ENCODE peak calls at places on chromosomes 16 and 17, in nine cellular contexts. H, I, E, X, J, S, C, D and K are unnamed samples.

GRCh38 chr17:58172369-58173071 is 5.7 kb downstream of the OR4D2 start:
- DNase-seq in H (no peak), I (no peak), E (peak), X (no peak), J (no peak), S (no peak), C (no peak), D (peak), K (peak)

GRCh38 chr16:8583712-8584111 is 6.6 kb downstream of the TMEM114 start:
- DNase-seq in H (no peak), I (no peak), E (peak), X (no peak), J (no peak), S (no peak), C (no peak), D (no peak), K (no peak)

GRCh38 chr16:10531582-10531981 is 48.8 kb downstream of the EMP2 start:
- DNase-seq in H (no peak), I (no peak), E (no peak), X (no peak), J (no peak), S (no peak), C (no peak), D (no peak), K (no peak)

GRCh38 chr16:58814348-58814801 is 80.3 kb upstream of the GOT2 start:
- DNase-seq in H (no peak), I (no peak), E (peak), X (peak), J (no peak), S (peak), C (no peak), D (peak), K (no peak)

GRCh38 chr16:54633943-54634362 is 296.7 kb upstream of the IRX5 start:
- DNase-seq in H (no peak), I (peak), E (peak), X (peak), J (no peak), S (peak), C (no peak), D (peak), K (no peak)

GRCh38 chr17:2393184-2393953 is 7.5 kb downstream of the MNT start:
- DNase-seq in H (peak), I (peak), E (peak), X (peak), J (peak), S (peak), C (peak), D (peak), K (peak)

GRCh38 chr16:65308506-65308905 is 186.6 kb upstream of the CDH11 start:
- DNase-seq in H (no peak), I (no peak), E (no peak), X (no peak), J (no peak), S (no peak), C (no peak), D (no peak), K (no peak)

GRCh38 chr17:13539421-13539820 is 62.3 kb downstream of the HS3ST3A1 start:
- DNase-seq in H (no peak), I (no peak), E (no peak), X (no peak), J (no peak), S (no peak), C (no peak), D (no peak), K (no peak)

GRCh38 chr16:11561440-11561797 is 25.3 kb downstream of the LITAF start:
- DNase-seq in H (no peak), I (no peak), E (no peak), X (no peak), J (no peak), S (no peak), C (no peak), D (no peak), K (no peak)

GRCh38 chr16:87671715-87672270 is 69.5 kb downstream of the JPH3 start:
- DNase-seq in H (no peak), I (no peak), E (no peak), X (no peak), J (no peak), S (no peak), C (no peak), D (no peak), K (no peak)

GRCh38 chr16:85424260-85425060 is 188.7 kb upstream of the GSE1 start:
- DNase-seq in H (no peak), I (no peak), E (no peak), X (peak), J (no peak), S (no peak), C (no peak), D (no peak), K (peak)

GRCh38 chr17:40062347-40063033 is at the start of gene THRA:
- DNase-seq in H (peak), I (peak), E (peak), X (peak), J (peak), S (peak), C (peak), D (peak), K (peak)

GRCh38 chr17:79038545-79039135 is 14.7 kb downstream of the C1QTNF1 start:
- DNase-seq in H (no peak), I (no peak), E (no peak), X (peak), J (no peak), S (no peak), C (peak), D (no peak), K (no peak)

GRCh38 chr17:56499799-56500388 is 93.6 kb upstream of the NOG start:
- DNase-seq in H (no peak), I (no peak), E (no peak), X (no peak), J (no peak), S (no peak), C (no peak), D (peak), K (no peak)

GRCh38 chr17:7097940-7098339 is 16.7 kb downstream of the ASGR2 start:
- DNase-seq in H (no peak), I (no peak), E (no peak), X (no peak), J (no peak), S (no peak), C (no peak), D (no peak), K (no peak)

GRCh38 chr16:87461466-87461975 is 31.3 kb downstream of the ZCCHC14 start:
- DNase-seq in H (no peak), I (peak), E (peak), X (peak), J (no peak), S (peak), C (peak), D (peak), K (no peak)

GRCh38 chr17:14308965-14309879 is 8.3 kb downstream of the HS3ST3B1 start:
- DNase-seq in H (peak), I (peak), E (peak), X (peak), J (peak), S (peak), C (peak), D (no peak), K (peak)

GRCh38 chr16:71338632-71339031 is 19.9 kb upstream of the CALB2 start:
- DNase-seq in H (no peak), I (no peak), E (no peak), X (no peak), J (no peak), S (no peak), C (no peak), D (no peak), K (no peak)

GRCh38 chr17:39527220-39527813 is 66.0 kb downstream of the CDK12 start:
- DNase-seq in H (no peak), I (no peak), E (no peak), X (no peak), J (no peak), S (no peak), C (no peak), D (peak), K (no peak)

GRCh38 chr17:43694081-43694870 is 32.6 kb upstream of the MEOX1 start:
- DNase-seq in H (peak), I (peak), E (peak), X (peak), J (peak), S (peak), C (peak), D (peak), K (peak)

GRCh38 chr16:86257546-86257945 is 252.8 kb upstream of the FOXF1 start:
- DNase-seq in H (no peak), I (no peak), E (peak), X (no peak), J (no peak), S (no peak), C (no peak), D (no peak), K (no peak)

GRCh38 chr17:77002103-77003045 is 134.2 kb downstream of the MGAT5B start:
- DNase-seq in H (no peak), I (no peak), E (no peak), X (no peak), J (no peak), S (no peak), C (no peak), D (no peak), K (no peak)

GRCh38 chr17:15900871-15901270 is 44.1 kb upstream of the ADORA2B start:
- DNase-seq in H (no peak), I (no peak), E (no peak), X (no peak), J (no peak), S (no peak), C (no peak), D (peak), K (no peak)

GRCh38 chr17:56441331-56441730 is 152.2 kb upstream of the NOG start:
- DNase-seq in H (no peak), I (no peak), E (no peak), X (no peak), J (no peak), S (no peak), C (no peak), D (no peak), K (no peak)

GRCh38 chr17:83193336-83194188 is 114.2 kb downstream of the METRNL start:
- DNase-seq in H (no peak), I (peak), E (no peak), X (peak), J (no peak), S (no peak), C (peak), D (peak), K (no peak)

GRCh38 chr17:31434404-31435050 is 43.1 kb downstream of the RAB11FIP4 start:
- DNase-seq in H (no peak), I (no peak), E (no peak), X (no peak), J (no peak), S (no peak), C (no peak), D (no peak), K (no peak)

GRCh38 chr16:74309789-74310781 is 13.5 kb downstream of the PSMD7 start:
- DNase-seq in H (no peak), I (no peak), E (no peak), X (no peak), J (no peak), S (peak), C (no peak), D (peak), K (no peak)

GRCh38 chr16:7086842-7087616 is 245.6 kb upstream of the RBFOX1 start:
- DNase-seq in H (no peak), I (peak), E (peak), X (no peak), J (no peak), S (no peak), C (peak), D (no peak), K (no peak)

GRCh38 chr16:56478228-56479049 is 27.1 kb downstream of the OGFOD1 start:
- DNase-seq in H (no peak), I (no peak), E (no peak), X (no peak), J (no peak), S (no peak), C (no peak), D (no peak), K (no peak)

GRCh38 chr16:56480776-56481467 is 29.6 kb downstream of the OGFOD1 start:
- DNase-seq in H (no peak), I (no peak), E (no peak), X (no peak), J (no peak), S (no peak), C (peak), D (no peak), K (no peak)

GRCh38 chr16:56479469-56479868 is 28.1 kb downstream of the OGFOD1 start:
- DNase-seq in H (no peak), I (no peak), E (peak), X (no peak), J (no peak), S (no peak), C (no peak), D (no peak), K (no peak)

GRCh38 chr16:56475226-56475625 is 23.9 kb downstream of the OGFOD1 start:
- DNase-seq in H (no peak), I (no peak), E (no peak), X (no peak), J (no peak), S (no peak), C (no peak), D (no peak), K (no peak)

GRCh38 chr16:56477096-56477878 is 25.9 kb downstream of the OGFOD1 start:
- DNase-seq in H (no peak), I (no peak), E (no peak), X (no peak), J (no peak), S (no peak), C (no peak), D (no peak), K (no peak)
- H3K27ac ChIP-seq in H (no peak), I (no peak), E (no peak), X (no peak), J (no peak), S (no peak), C (peak), D (no peak), K (no peak)

DNA sequence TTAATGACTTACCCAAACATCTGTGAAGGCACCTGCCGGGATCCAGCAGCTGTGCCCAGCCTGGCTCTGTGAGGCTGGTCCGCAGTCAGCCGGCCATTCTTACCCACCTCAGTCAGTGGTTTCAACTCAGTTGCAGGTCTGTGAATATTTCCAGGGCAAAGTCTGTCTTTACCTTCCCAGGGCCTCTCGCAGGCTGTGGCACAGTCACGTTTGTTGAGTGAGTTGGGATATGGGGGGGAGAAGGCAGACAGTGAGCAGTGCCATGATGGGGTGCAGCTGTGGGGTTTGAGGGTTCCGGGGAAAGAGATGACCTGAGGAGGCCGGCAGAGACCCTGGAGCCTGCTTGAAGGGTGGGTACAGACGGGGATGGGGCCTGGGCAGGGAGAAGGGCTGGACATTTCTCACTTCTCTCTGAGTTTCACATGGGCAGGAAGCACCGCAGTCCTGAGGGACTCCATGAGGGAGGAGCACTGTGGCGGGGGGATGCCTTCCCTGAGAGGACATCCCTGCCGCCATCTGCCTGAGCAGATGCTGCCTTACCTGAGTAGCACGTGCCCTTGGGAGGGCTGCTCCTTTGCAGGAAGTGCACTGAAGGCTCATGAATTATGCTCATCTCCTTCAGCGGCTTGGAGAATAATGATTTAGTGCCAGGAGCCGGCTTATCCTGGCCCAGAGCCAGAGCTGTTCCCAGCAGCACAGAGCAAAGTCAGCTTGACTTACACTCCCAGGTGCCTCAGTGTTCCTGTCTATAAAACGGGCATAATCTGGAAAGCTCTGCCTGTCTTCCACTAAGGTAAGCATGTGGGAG is 48.1 kb downstream of the KSR1 start:
- DNase-seq in H (no peak), I (no peak), E (no peak), X (no peak), J (no peak), S (no peak), C (no peak), D (no peak), K (no peak)
- H3K27ac ChIP-seq in H (no peak), I (peak), E (no peak), X (no peak), J (no peak), S (no peak), C (no peak), D (no peak), K (no peak)

GRCh38 chr17:75249564-75249963 is 11.8 kb downstream of the GGA3 start:
- DNase-seq in H (no peak), I (no peak), E (no peak), X (no peak), J (no peak), S (no peak), C (no peak), D (no peak), K (no peak)

GRCh38 chr17:75250009-75250471 is 11.4 kb downstream of the GGA3 start:
- DNase-seq in H (peak), I (no peak), E (no peak), X (no peak), J (no peak), S (no peak), C (peak), D (peak), K (peak)

GRCh38 chr17:75244133-75244866 is 17.1 kb downstream of the GGA3 start:
- DNase-seq in H (no peak), I (no peak), E (no peak), X (no peak), J (no peak), S (no peak), C (no peak), D (peak), K (no peak)

GRCh38 chr17:75245011-75245410 is 16.4 kb downstream of the GGA3 start:
- DNase-seq in H (no peak), I (no peak), E (no peak), X (no peak), J (no peak), S (no peak), C (no peak), D (no peak), K (no peak)

GRCh38 chr17:75246404-75246803 is 15.0 kb downstream of the GGA3 start:
- DNase-seq in H (no peak), I (no peak), E (no peak), X (no peak), J (no peak), S (no peak), C (no peak), D (no peak), K (no peak)
- H3K27ac ChIP-seq in H (no peak), I (no peak), E (no peak), X (no peak), J (no peak), S (no peak), C (no peak), D (no peak), K (no peak)

GRCh38 chr16:80982646-80983045 is 24.0 kb downstream of the CMC2 start:
- DNase-seq in H (no peak), I (no peak), E (no peak), X (no peak), J (no peak), S (no peak), C (no peak), D (no peak), K (no peak)

GRCh38 chr16:80981103-80981502 is 25.6 kb downstream of the CMC2 start:
- DNase-seq in H (no peak), I (no peak), E (no peak), X (no peak), J (no peak), S (peak), C (no peak), D (no peak), K (no peak)

GRCh38 chr16:80986557-80986956 is 20.1 kb downstream of the CMC2 start:
- DNase-seq in H (no peak), I (no peak), E (no peak), X (no peak), J (no peak), S (no peak), C (no peak), D (no peak), K (no peak)

GRCh38 chr16:80985611-80986010 is 21.1 kb downstream of the CMC2 start:
- DNase-seq in H (no peak), I (no peak), E (no peak), X (no peak), J (no peak), S (no peak), C (no peak), D (no peak), K (no peak)

GRCh38 chr16:80984124-80984892 is 22.4 kb downstream of the CMC2 start:
- DNase-seq in H (no peak), I (no peak), E (no peak), X (no peak), J (no peak), S (no peak), C (no peak), D (no peak), K (no peak)
- H3K27ac ChIP-seq in H (no peak), I (no peak), E (no peak), X (no peak), J (no peak), S (no peak), C (no peak), D (no peak), K (no peak)